ENCODE peak calls at places on chromosomes 5 and 9, in five cellular contexts. T, N, I, K and D are unnamed samples.

GRCh38 chr5:54990751-54991349 is 5.5 kb upstream of the ESM1 start:
- DNase-seq in N (peak; percentile 34), I (no peak), T (no peak), K (no peak), D (peak; percentile 80)

GRCh38 chr9:27499481-27499880 is 24.6 kb upstream of the IFNK start:
- DNase-seq in T (no peak), N (peak; percentile 10), I (no peak), K (no peak), D (peak; percentile 23)

GRCh38 chr5:144187699-144188294 is 17.1 kb downstream of the KCTD16 start:
- DNase-seq in T (peak; percentile 81), K (peak; percentile 77), N (peak; percentile 98), I (peak; percentile 69), D (peak; percentile 99)

GRCh38 chr9:89025538-89025937 is 34.3 kb downstream of the S1PR3 start:
- DNase-seq in T (no peak), I (no peak), K (no peak), N (no peak), D (no peak)

GRCh38 chr5:100623719-100624118 is 88.5 kb downstream of the FAM174A start:
- DNase-seq in T (peak; percentile 82), I (no peak), N (peak; percentile 66), K (no peak), D (peak; percentile 15)

GRCh38 chr5:173789031-173789920 is 98.9 kb upstream of the CPEB4 start:
- DNase-seq in K (no peak), T (no peak), I (no peak), N (peak; percentile 73), D (peak; percentile 89)

GRCh38 chr5:105146867-105147266 is 1584.3 kb upstream of the NUDT12 start:
- DNase-seq in K (no peak), N (peak; percentile 22), I (no peak), T (no peak), D (no peak)

GRCh38 chr9:128091571-128091970 is 23.5 kb downstream of the SLC25A25 start:
- DNase-seq in T (no peak), I (no peak), N (no peak), K (no peak), D (no peak)

GRCh38 chr5:151002681-151003502 is 17.5 kb upstream of the GPX3 start:
- DNase-seq in N (no peak), T (no peak), I (no peak), K (no peak), D (no peak)

GRCh38 chr5:126972062-126972895 is 58.1 kb downstream of the MARCHF3 start:
- DNase-seq in T (peak; percentile 86), K (no peak), N (peak; percentile 17), I (peak; percentile 12), D (no peak)